ENCODE peak calls at places on chromosomes 3 and 15, in nine cellular contexts. One of them, this sample, is unnamed.

GRCh38 chr3:44914936-44915335 is 40.5 kb downstream of the TGM4 start:
- DNase-seq in ovary: no peak
- DNase-seq in Jurkat, Clone E6-1: no peak
- DNase-seq in A549: no peak
- DNase-seq in SHP77: peak
- DNase-seq in Kasumi-1: peak
- DNase-seq in stimulated activated CD8-positive, alpha-beta memory T cell treated with anti-CD3 and anti-CD28 coated beads, Interleukin-7, amount 100 ng/mL, for 48 hours: no peak
- DNase-seq in posterior cingulate gyrus: no peak
- DNase-seq in neural progenitor cell: peak
- DNase-seq in this sample: peak

GRCh38 chr3:135487261-135487660 is 478.3 kb upstream of the PPP2R3A start:
- DNase-seq in Jurkat, Clone E6-1: no peak
- DNase-seq in ovary: no peak
- DNase-seq in Kasumi-1: no peak
- DNase-seq in neural progenitor cell: no peak
- DNase-seq in posterior cingulate gyrus: no peak
- DNase-seq in SHP77: no peak
- DNase-seq in A549: no peak
- DNase-seq in stimulated activated CD8-positive, alpha-beta memory T cell treated with anti-CD3 and anti-CD28 coated beads, Interleukin-7, amount 100 ng/mL, for 48 hours: no peak
- DNase-seq in this sample: no peak

GRCh38 chr3:69102384-69102783 is 17.6 kb downstream of the ARL6IP5 start:
- DNase-seq in SHP77: no peak
- DNase-seq in Jurkat, Clone E6-1: no peak
- DNase-seq in A549: no peak
- DNase-seq in posterior cingulate gyrus: no peak
- DNase-seq in stimulated activated CD8-positive, alpha-beta memory T cell treated with anti-CD3 and anti-CD28 coated beads, Interleukin-7, amount 100 ng/mL, for 48 hours: no peak
- DNase-seq in ovary: no peak
- DNase-seq in neural progenitor cell: no peak
- DNase-seq in Kasumi-1: no peak
- DNase-seq in this sample: no peak

GRCh38 chr15:63599401-63600000 is 2.3 kb downstream of the FBXL22 start:
- DNase-seq in stimulated activated CD8-positive, alpha-beta memory T cell treated with anti-CD3 and anti-CD28 coated beads, Interleukin-7, amount 100 ng/mL, for 48 hours: no peak
- DNase-seq in posterior cingulate gyrus: peak
- DNase-seq in Jurkat, Clone E6-1: no peak
- DNase-seq in ovary: peak
- DNase-seq in SHP77: no peak
- DNase-seq in A549: peak
- DNase-seq in Kasumi-1: peak
- DNase-seq in neural progenitor cell: peak
- DNase-seq in this sample: peak

GRCh38 chr15:74173545-74174215 is at the start of gene ISLR:
- DNase-seq in neural progenitor cell: no peak
- DNase-seq in A549: no peak
- DNase-seq in SHP77: no peak
- DNase-seq in ovary: peak
- DNase-seq in Jurkat, Clone E6-1: no peak
- DNase-seq in Kasumi-1: no peak
- DNase-seq in posterior cingulate gyrus: no peak
- DNase-seq in stimulated activated CD8-positive, alpha-beta memory T cell treated with anti-CD3 and anti-CD28 coated beads, Interleukin-7, amount 100 ng/mL, for 48 hours: no peak
- DNase-seq in this sample: no peak

GRCh38 chr3:170467560-170467959 is 48.9 kb downstream of the CLDN11 start:
- DNase-seq in posterior cingulate gyrus: no peak
- DNase-seq in ovary: no peak
- DNase-seq in neural progenitor cell: no peak
- DNase-seq in Kasumi-1: no peak
- DNase-seq in SHP77: no peak
- DNase-seq in stimulated activated CD8-positive, alpha-beta memory T cell treated with anti-CD3 and anti-CD28 coated beads, Interleukin-7, amount 100 ng/mL, for 48 hours: no peak
- DNase-seq in A549: no peak
- DNase-seq in Jurkat, Clone E6-1: no peak
- DNase-seq in this sample: no peak

GRCh38 chr15:101122806-101123205 is 129.0 kb downstream of the CHSY1 start:
- DNase-seq in Kasumi-1: no peak
- DNase-seq in stimulated activated CD8-positive, alpha-beta memory T cell treated with anti-CD3 and anti-CD28 coated beads, Interleukin-7, amount 100 ng/mL, for 48 hours: no peak
- DNase-seq in posterior cingulate gyrus: peak
- DNase-seq in neural progenitor cell: no peak
- DNase-seq in A549: no peak
- DNase-seq in SHP77: no peak
- DNase-seq in ovary: no peak
- DNase-seq in Jurkat, Clone E6-1: no peak
- DNase-seq in this sample: no peak

GRCh38 chr15:90617171-90617570 is 87.4 kb downstream of the CRTC3 start:
- DNase-seq in posterior cingulate gyrus: no peak
- DNase-seq in Jurkat, Clone E6-1: no peak
- DNase-seq in ovary: no peak
- DNase-seq in A549: no peak
- DNase-seq in neural progenitor cell: no peak
- DNase-seq in Kasumi-1: no peak
- DNase-seq in stimulated activated CD8-positive, alpha-beta memory T cell treated with anti-CD3 and anti-CD28 coated beads, Interleukin-7, amount 100 ng/mL, for 48 hours: no peak
- DNase-seq in SHP77: no peak
- DNase-seq in this sample: no peak

GRCh38 chr15:93485922-93486327 is 396.9 kb upstream of the RGMA start:
- DNase-seq in SHP77: no peak
- DNase-seq in posterior cingulate gyrus: peak
- DNase-seq in Kasumi-1: no peak
- DNase-seq in neural progenitor cell: no peak
- DNase-seq in Jurkat, Clone E6-1: no peak
- DNase-seq in stimulated activated CD8-positive, alpha-beta memory T cell treated with anti-CD3 and anti-CD28 coated beads, Interleukin-7, amount 100 ng/mL, for 48 hours: no peak
- DNase-seq in A549: no peak
- DNase-seq in ovary: peak
- DNase-seq in this sample: no peak

GRCh38 chr3:111971533-111971932 is 7.3 kb upstream of the ABHD10 start:
- DNase-seq in posterior cingulate gyrus: no peak
- DNase-seq in ovary: peak
- DNase-seq in Kasumi-1: no peak
- DNase-seq in SHP77: peak
- DNase-seq in Jurkat, Clone E6-1: no peak
- DNase-seq in A549: no peak
- DNase-seq in neural progenitor cell: no peak
- DNase-seq in stimulated activated CD8-positive, alpha-beta memory T cell treated with anti-CD3 and anti-CD28 coated beads, Interleukin-7, amount 100 ng/mL, for 48 hours: no peak
- DNase-seq in this sample: no peak

GRCh38 chr3:132709761-132710160 is 12.4 kb downstream of the NPHP3 start:
- DNase-seq in posterior cingulate gyrus: no peak
- DNase-seq in Jurkat, Clone E6-1: no peak
- DNase-seq in SHP77: no peak
- DNase-seq in A549: no peak
- DNase-seq in Kasumi-1: no peak
- DNase-seq in neural progenitor cell: no peak
- DNase-seq in ovary: no peak
- DNase-seq in stimulated activated CD8-positive, alpha-beta memory T cell treated with anti-CD3 and anti-CD28 coated beads, Interleukin-7, amount 100 ng/mL, for 48 hours: no peak
- DNase-seq in this sample: no peak

GRCh38 chr3:70094197-70094596 is 94.7 kb downstream of the SAMMSON start:
- DNase-seq in Kasumi-1: no peak
- DNase-seq in neural progenitor cell: no peak
- DNase-seq in stimulated activated CD8-positive, alpha-beta memory T cell treated with anti-CD3 and anti-CD28 coated beads, Interleukin-7, amount 100 ng/mL, for 48 hours: no peak
- DNase-seq in Jurkat, Clone E6-1: no peak
- DNase-seq in A549: no peak
- DNase-seq in SHP77: no peak
- DNase-seq in ovary: no peak
- DNase-seq in posterior cingulate gyrus: no peak
- DNase-seq in this sample: no peak